ENCODE peak calls at places on chromosomes 6 and 20, in nine cellular contexts. One of them, this sample, is unnamed.

GRCh38 chr20:542777-543368 is 717 bp downstream of the CSNK2A1 start:
- DNase-seq in fibroblast of gingiva: no peak
- DNase-seq in HuH-7: no peak
- DNase-seq in Calu3: peak; percentile 11
- DNase-seq in activated CD4-positive, alpha-beta T cell treated with anti-CD3 and anti-CD28 coated beads for 24 hours: peak; percentile 6
- DNase-seq in iris pigment epithelial cell: peak; percentile 14
- DNase-seq in NCI-H1092 treated with DMSO at 0.1 percent for 48 hours: no peak
- DNase-seq in CD8-positive, alpha-beta T cell: peak; percentile 50
- DNase-seq in T-helper 9 cell: no peak
- DNase-seq in this sample: peak; percentile 21

GRCh38 chr6:36769676-36770499 is 69.4 kb downstream of the CPNE5 start:
- DNase-seq in fibroblast of gingiva: peak; percentile 41
- DNase-seq in HuH-7: no peak
- DNase-seq in Calu3: no peak
- DNase-seq in activated CD4-positive, alpha-beta T cell treated with anti-CD3 and anti-CD28 coated beads for 24 hours: no peak
- DNase-seq in iris pigment epithelial cell: peak; percentile 24
- DNase-seq in NCI-H1092 treated with DMSO at 0.1 percent for 48 hours: no peak
- DNase-seq in CD8-positive, alpha-beta T cell: peak; percentile 54
- DNase-seq in T-helper 9 cell: no peak
- DNase-seq in this sample: no peak

GRCh38 chr6:136660727-136661126 is 110.5 kb upstream of the MAP7 start:
- DNase-seq in fibroblast of gingiva: no peak
- DNase-seq in HuH-7: no peak
- DNase-seq in Calu3: no peak
- DNase-seq in activated CD4-positive, alpha-beta T cell treated with anti-CD3 and anti-CD28 coated beads for 24 hours: no peak
- DNase-seq in iris pigment epithelial cell: no peak
- DNase-seq in NCI-H1092 treated with DMSO at 0.1 percent for 48 hours: no peak
- DNase-seq in CD8-positive, alpha-beta T cell: no peak
- DNase-seq in T-helper 9 cell: no peak
- DNase-seq in this sample: no peak

GRCh38 chr6:53524455-53524815 is 20.5 kb downstream of the GCLC start:
- DNase-seq in fibroblast of gingiva: peak; percentile 38
- DNase-seq in HuH-7: no peak
- DNase-seq in Calu3: no peak
- DNase-seq in activated CD4-positive, alpha-beta T cell treated with anti-CD3 and anti-CD28 coated beads for 24 hours: no peak
- DNase-seq in iris pigment epithelial cell: peak; percentile 72
- DNase-seq in NCI-H1092 treated with DMSO at 0.1 percent for 48 hours: no peak
- DNase-seq in CD8-positive, alpha-beta T cell: no peak
- DNase-seq in T-helper 9 cell: no peak
- DNase-seq in this sample: no peak

GRCh38 chr20:54219751-54220426 is 12.0 kb downstream of the PFDN4 start:
- DNase-seq in fibroblast of gingiva: peak; percentile 33
- DNase-seq in HuH-7: no peak
- DNase-seq in Calu3: peak; percentile 47
- DNase-seq in activated CD4-positive, alpha-beta T cell treated with anti-CD3 and anti-CD28 coated beads for 24 hours: no peak
- DNase-seq in iris pigment epithelial cell: peak; percentile 46
- DNase-seq in NCI-H1092 treated with DMSO at 0.1 percent for 48 hours: peak; percentile 54
- DNase-seq in CD8-positive, alpha-beta T cell: no peak
- DNase-seq in T-helper 9 cell: no peak
- DNase-seq in this sample: no peak

GRCh38 chr6:54238407-54238806 is 69.8 kb upstream of the TINAG start:
- DNase-seq in fibroblast of gingiva: peak; percentile 93
- DNase-seq in HuH-7: no peak
- DNase-seq in Calu3: no peak
- DNase-seq in activated CD4-positive, alpha-beta T cell treated with anti-CD3 and anti-CD28 coated beads for 24 hours: no peak
- DNase-seq in iris pigment epithelial cell: peak; percentile 61
- DNase-seq in NCI-H1092 treated with DMSO at 0.1 percent for 48 hours: no peak
- DNase-seq in CD8-positive, alpha-beta T cell: no peak
- DNase-seq in T-helper 9 cell: no peak
- DNase-seq in this sample: no peak

GRCh38 chr6:11729083-11729482 is 49.5 kb downstream of the ADTRP start:
- DNase-seq in fibroblast of gingiva: no peak
- DNase-seq in HuH-7: no peak
- DNase-seq in Calu3: no peak
- DNase-seq in activated CD4-positive, alpha-beta T cell treated with anti-CD3 and anti-CD28 coated beads for 24 hours: no peak
- DNase-seq in iris pigment epithelial cell: no peak
- DNase-seq in NCI-H1092 treated with DMSO at 0.1 percent for 48 hours: no peak
- DNase-seq in CD8-positive, alpha-beta T cell: peak; percentile 47
- DNase-seq in T-helper 9 cell: no peak
- DNase-seq in this sample: no peak

GRCh38 chr20:63117661-63118302 is 98.1 kb downstream of the YTHDF1 start:
- DNase-seq in fibroblast of gingiva: no peak
- DNase-seq in HuH-7: no peak
- DNase-seq in Calu3: no peak
- DNase-seq in activated CD4-positive, alpha-beta T cell treated with anti-CD3 and anti-CD28 coated beads for 24 hours: no peak
- DNase-seq in iris pigment epithelial cell: no peak
- DNase-seq in NCI-H1092 treated with DMSO at 0.1 percent for 48 hours: no peak
- DNase-seq in CD8-positive, alpha-beta T cell: no peak
- DNase-seq in T-helper 9 cell: no peak
- DNase-seq in this sample: no peak

GRCh38 chr20:36084897-36085617 is 69.5 kb upstream of the EPB41L1 start:
- DNase-seq in fibroblast of gingiva: peak; percentile 38
- DNase-seq in HuH-7: no peak
- DNase-seq in Calu3: peak; percentile 73
- DNase-seq in activated CD4-positive, alpha-beta T cell treated with anti-CD3 and anti-CD28 coated beads for 24 hours: no peak
- DNase-seq in iris pigment epithelial cell: peak; percentile 85
- DNase-seq in NCI-H1092 treated with DMSO at 0.1 percent for 48 hours: no peak
- DNase-seq in CD8-positive, alpha-beta T cell: no peak
- DNase-seq in T-helper 9 cell: no peak
- DNase-seq in this sample: no peak

GRCh38 chr6:148193063-148193680 is 149.5 kb upstream of the SASH1 start:
- DNase-seq in fibroblast of gingiva: no peak
- DNase-seq in HuH-7: no peak
- DNase-seq in Calu3: peak; percentile 38
- DNase-seq in activated CD4-positive, alpha-beta T cell treated with anti-CD3 and anti-CD28 coated beads for 24 hours: no peak
- DNase-seq in iris pigment epithelial cell: no peak
- DNase-seq in NCI-H1092 treated with DMSO at 0.1 percent for 48 hours: no peak
- DNase-seq in CD8-positive, alpha-beta T cell: no peak
- DNase-seq in T-helper 9 cell: no peak
- DNase-seq in this sample: no peak

GRCh38 chr6:144340541-144341371 is 55.6 kb downstream of the UTRN start:
- DNase-seq in fibroblast of gingiva: peak; percentile 47
- DNase-seq in HuH-7: no peak
- DNase-seq in Calu3: no peak
- DNase-seq in activated CD4-positive, alpha-beta T cell treated with anti-CD3 and anti-CD28 coated beads for 24 hours: no peak
- DNase-seq in iris pigment epithelial cell: peak; percentile 73
- DNase-seq in NCI-H1092 treated with DMSO at 0.1 percent for 48 hours: no peak
- DNase-seq in CD8-positive, alpha-beta T cell: no peak
- DNase-seq in T-helper 9 cell: no peak
- DNase-seq in this sample: no peak